ENCODE peak calls at places on chromosomes 4 and X, in nine cellular contexts. D is transverse colon, A is heart left ventricle, M is lower leg skin, L is Peyer's patch, S is spleen, O is esophagus muscularis mucosa, W is stomach, N is IMR-90. Y is an unnamed sample.

GRCh38 chrX:20265726-20266681 is 705 bp downstream of the RPS6KA3 start:
- DNase-seq in A (peak), N (peak), O (no peak), D (peak), S (peak), W (no peak), L (peak), M (peak), Y (peak)

GRCh38 chr4:2066571-2067445 is 7.7 kb downstream of the NAT8L start:
- DNase-seq in L (no peak), W (no peak), N (no peak), M (no peak), S (peak), D (no peak), A (no peak), O (no peak), Y (no peak)

GRCh38 chr4:183011213-183011907 is 87.7 kb upstream of the WWC2 start:
- DNase-seq in D (no peak), L (no peak), N (peak), A (no peak), M (no peak), W (no peak), S (no peak), O (no peak), Y (peak)

GRCh38 chr4:17578482-17578891 is 1.5 kb downstream of the LAP3 start:
- DNase-seq in D (no peak), A (no peak), S (no peak), O (no peak), N (peak), W (no peak), M (no peak), L (no peak), Y (peak)

GRCh38 chr4:73978886-73979285 is 2.9 kb downstream of the PF4 start:
- DNase-seq in N (peak), M (no peak), L (no peak), D (no peak), O (no peak), A (no peak), S (no peak), W (no peak), Y (no peak)

GRCh38 chr4:146370841-146371240 is 150.9 kb downstream of the SLC10A7 start:
- DNase-seq in S (no peak), A (no peak), M (no peak), W (no peak), N (peak), L (no peak), O (no peak), D (no peak), Y (no peak)

GRCh38 chrX:40189621-40190020 is 91.9 kb upstream of the BCOR start:
- DNase-seq in M (no peak), L (no peak), S (no peak), O (no peak), N (no peak), D (no peak), W (no peak), A (no peak), Y (no peak)

GRCh38 chr4:138978600-138978999 is 37.0 kb upstream of the NOCT start:
- DNase-seq in L (no peak), N (no peak), S (no peak), D (no peak), A (no peak), M (no peak), O (no peak), W (no peak), Y (no peak)

GRCh38 chr4:124737619-124738018 is 25.1 kb upstream of the ANKRD50 start:
- DNase-seq in O (no peak), S (no peak), L (no peak), M (no peak), D (no peak), N (no peak), A (no peak), W (no peak), Y (no peak)

GRCh38 chr4:1416051-1416947 is 10.1 kb upstream of the NKX1-1 start:
- DNase-seq in L (no peak), A (no peak), N (no peak), O (no peak), W (peak), S (peak), D (no peak), M (peak), Y (no peak)

GRCh38 chr4:186249785-186250739 is 15.9 kb upstream of the F11 start:
- DNase-seq in W (no peak), N (peak), S (no peak), A (no peak), L (no peak), D (no peak), O (no peak), M (no peak), Y (no peak)

GRCh38 chrX:21375795-21376069 is 1.5 kb downstream of the CNKSR2 start:
- DNase-seq in W (no peak), S (no peak), A (no peak), D (no peak), N (no peak), L (no peak), M (no peak), O (no peak), Y (no peak)

GRCh38 chrX:47129879-47130358 is 14.6 kb downstream of the NDUFB11 start:
- DNase-seq in D (no peak), A (no peak), L (no peak), M (no peak), W (no peak), S (no peak), N (no peak), O (no peak), Y (no peak)

GRCh38 chr4:70518716-70519115 is 347 bp downstream of the AMTN start:
- DNase-seq in L (no peak), A (no peak), N (no peak), O (no peak), S (no peak), W (no peak), D (no peak), M (no peak), Y (no peak)

GRCh38 chr4:19748470-19748869 is 503.2 kb upstream of the SLIT2 start:
- DNase-seq in N (peak), A (peak), O (no peak), S (no peak), D (peak), W (no peak), M (no peak), L (no peak), Y (no peak)

GRCh38 chr4:151226004-151226932 is 50.7 kb upstream of the PRSS48 start:
- DNase-seq in L (no peak), S (no peak), O (peak), N (peak), A (no peak), D (no peak), W (no peak), M (no peak), Y (no peak)

GRCh38 chr4:89293299-89293698 is 14.3 kb downstream of the GPRIN3 start:
- DNase-seq in W (no peak), A (no peak), M (no peak), O (no peak), N (no peak), L (no peak), S (no peak), D (no peak), Y (no peak)

GRCh38 chr4:149121015-149121404 is 678.8 kb upstream of the NR3C2 start:
- DNase-seq in M (no peak), O (no peak), D (no peak), N (no peak), L (no peak), A (no peak), W (no peak), S (no peak), Y (no peak)

GRCh38 chrX:55161581-55161980 is 58.6 kb upstream of the PAGE5 start:
- DNase-seq in A (no peak), M (no peak), D (no peak), N (no peak), O (no peak), S (no peak), L (no peak), W (no peak), Y (no peak)
- TF ChIP-seq POLR2A in A (no peak), M (no peak), D (no peak), N (no peak), O (no peak), S (no peak), L (no peak), W (no peak), Y (no peak)

GRCh38 chrX:154547245-154548027 is at the start of gene IKBKG:
- DNase-seq in D (peak), M (peak), A (peak), L (peak), N (peak), W (peak), S (no peak), O (peak), Y (peak)
- TF ChIP-seq POLR2A in D (peak), M (no peak), A (peak), L (peak), N (peak), W (no peak), S (peak), O (no peak), Y (peak)

GRCh38 chrX:12972867-12973560 is 1.9 kb upstream of the TMSB4X start:
- DNase-seq in D (no peak), W (no peak), N (no peak), A (no peak), L (no peak), S (no peak), M (no peak), O (no peak), Y (no peak)
- TF ChIP-seq POLR2A in D (no peak), W (no peak), N (no peak), A (no peak), L (no peak), S (no peak), M (no peak), O (no peak), Y (no peak)

GRCh38 chr4:107094976-107095375 is 58.9 kb upstream of the DKK2 start:
- DNase-seq in O (no peak), N (no peak), L (no peak), A (no peak), W (no peak), D (no peak), S (peak), M (no peak), Y (no peak)
- TF ChIP-seq POLR2A in O (no peak), N (no peak), L (no peak), A (no peak), W (no peak), D (no peak), S (no peak), M (no peak), Y (no peak)

GRCh38 chr4:36332023-36332781 is 50.8 kb downstream of the DTHD1 start:
- DNase-seq in S (no peak), W (no peak), L (no peak), D (no peak), M (no peak), A (no peak), N (no peak), O (no peak), Y (no peak)
- TF ChIP-seq POLR2A in S (no peak), W (no peak), L (no peak), D (no peak), M (no peak), A (no peak), N (no peak), O (no peak), Y (no peak)